ENCODE peak calls at places on chromosome 16, in eight cellular contexts. T is sigmoid colon; Q is T-cell; J is stimulated activated CD8-positive, alpha-beta memory T cell treated with anti-CD3 and anti-CD28 coated beads, Interleukin-7, amount 100 ng/mL, for 1 hour; I is A549; M is hippocampal formation; K is AG04450; U is fibroblast of lung. A is an unnamed sample.

GRCh38 chr16:57106767-57107166 is 14.4 kb downstream of the CPNE2 start:
- DNase-seq in T (no peak), Q (no peak), J (no peak), I (no peak), M (no peak), K (no peak), U (no peak), A (no peak)

GRCh38 chr16:71927383-71927782 is 32.1 kb downstream of the IST1 start:
- DNase-seq in T (peak; percentile 86), Q (no peak), J (no peak), I (peak; percentile 28), M (no peak), K (peak; percentile 63), U (peak; percentile 91), A (peak; percentile 85)

GRCh38 chr16:56608876-56609462 is 585 bp downstream of the MT2A start:
- DNase-seq in T (no peak), Q (no peak), J (no peak), I (peak; percentile 19), M (no peak), K (no peak), U (no peak), A (peak; percentile 18)

GRCh38 chr16:81625544-81626152 is 153.4 kb upstream of the PLCG2 start:
- DNase-seq in T (peak; percentile 86), Q (no peak), J (no peak), I (no peak), M (peak; percentile 29), K (no peak), U (peak; percentile 44), A (peak; percentile 13)

GRCh38 chr16:27993587-27993986 is 69.9 kb downstream of the GSG1L start:
- DNase-seq in T (no peak), Q (no peak), J (no peak), I (no peak), M (no peak), K (no peak), U (no peak), A (no peak)

GRCh38 chr16:54936086-54936978 is 5.7 kb downstream of the IRX5 start:
- DNase-seq in T (no peak), Q (no peak), J (no peak), I (no peak), M (no peak), K (no peak), U (peak; percentile 77), A (peak; percentile 43)

GRCh38 chr16:67673712-67674580 is 7.3 kb downstream of the C16orf86 start:
- DNase-seq in T (peak; percentile 84), Q (no peak), J (no peak), I (no peak), M (peak; percentile 42), K (no peak), U (no peak), A (peak; percentile 64)

GRCh38 chr16:2700786-2701185 is 18.5 kb downstream of the KCTD5 start:
- DNase-seq in T (no peak), Q (no peak), J (no peak), I (no peak), M (no peak), K (no peak), U (no peak), A (no peak)

GRCh38 chr16:1870365-1871082 is 1.4 kb downstream of the MEIOB start:
- DNase-seq in T (no peak), Q (no peak), J (no peak), I (peak; percentile 95), M (no peak), K (peak; percentile 11), U (peak; percentile 83), A (peak; percentile 5)

GRCh38 chr16:30096105-30096861 is at the start of gene YPEL3:
- DNase-seq in T (peak; percentile 98), Q (peak; percentile 87), J (peak; percentile 70), I (peak; percentile 83), M (peak; percentile 91), K (peak; percentile 64), U (peak; percentile 87), A (peak; percentile 92)

A was measured in fibroblast of gingiva.